ENCODE peak calls at places on chromosomes 1 and 21, in six cellular contexts. Q is stimulated activated CD4-positive, alpha-beta T cell treated with anti-CD3 and anti-CD28 coated beads, TNF-alpha, amount 100 ng/mL, for 24 hours; H is T follicular helper cell; D is astrocyte of the spinal cord; O is NCI-H2171 treated with DMSO at 0.1 percent for 48 hours; C is neuronal stem cell. E is an unnamed sample.

GRCh38 chr1:153342178-153342577 is 6.5 kb downstream of the PGLYRP4 start:
- DNase-seq in Q (no peak), H (no peak), D (no peak), O (no peak), C (no peak), E (no peak)

GRCh38 chr1:8423702-8424538 is 106.0 kb downstream of the SLC45A1 start:
- DNase-seq in Q (peak), H (peak), D (peak), O (peak), C (peak), E (peak)

GRCh38 chr1:12454406-12455391 is 163.3 kb downstream of the DHRS3 start:
- DNase-seq in Q (no peak), H (no peak), D (peak), O (peak), C (no peak), E (peak)

GRCh38 chr1:38547346-38547745 is 312.2 kb downstream of the RRAGC start:
- DNase-seq in Q (no peak), H (no peak), D (no peak), O (no peak), C (no peak), E (no peak)

GRCh38 chr1:100542264-100542663 is 4.3 kb downstream of the GPR88 start:
- DNase-seq in Q (no peak), H (no peak), D (no peak), O (peak), C (no peak), E (no peak)

GRCh38 chr1:206823725-206824124 is 41.7 kb upstream of the IL20 start:
- DNase-seq in Q (no peak), H (no peak), D (peak), O (no peak), C (no peak), E (peak)

GRCh38 chr1:2385606-2386280 is 5.6 kb downstream of the MORN1 start:
- DNase-seq in Q (no peak), H (no peak), D (no peak), O (no peak), C (no peak), E (peak)

GRCh38 chr1:43693371-43693770 is 14.0 kb upstream of the ST3GAL3 start:
- DNase-seq in Q (no peak), H (no peak), D (no peak), O (no peak), C (no peak), E (no peak)

GRCh38 chr21:37564341-37564923 is 197.9 kb downstream of the DYRK1A start:
- DNase-seq in Q (peak), H (peak), D (peak), O (peak), C (peak), E (peak)

GRCh38 chr1:98086796-98087195 is 166.0 kb upstream of the DPYD start:
- DNase-seq in Q (no peak), H (no peak), D (peak), O (no peak), C (peak), E (no peak)

GRCh38 chr1:214008791-214009612 is 21.2 kb downstream of the PROX1 start:
- DNase-seq in Q (no peak), H (no peak), D (no peak), O (peak), C (no peak), E (no peak)

GRCh38 chr1:160519542-160520435 is 3.3 kb downstream of the SLAMF6 start:
- DNase-seq in Q (peak), H (no peak), D (no peak), O (no peak), C (no peak), E (no peak)

GRCh38 chr1:160081261-160081936 is at the start of gene KCNJ9:
- DNase-seq in Q (no peak), H (no peak), D (no peak), O (peak), C (no peak), E (no peak)

GRCh38 chr1:223346311-223346710 is 17.7 kb downstream of the SUSD4 start:
- DNase-seq in Q (no peak), H (no peak), D (no peak), O (no peak), C (no peak), E (no peak)

GRCh38 chr1:175376194-175376593 is 183.6 kb upstream of the KIAA0040 start:
- DNase-seq in Q (no peak), H (no peak), D (peak), O (peak), C (no peak), E (no peak)

GRCh38 chr1:53483656-53484055 is 24.5 kb downstream of the DMRTB1 start:
- DNase-seq in Q (no peak), H (no peak), D (no peak), O (no peak), C (no peak), E (no peak)

GRCh38 chr1:38964140-38964548 is 22.5 kb upstream of the RHBDL2 start:
- DNase-seq in Q (no peak), H (no peak), D (no peak), O (no peak), C (no peak), E (no peak)

GRCh38 chr21:45266518-45267389 is 20.9 kb downstream of the POFUT2 start:
- DNase-seq in Q (peak), H (no peak), D (peak), O (no peak), C (no peak), E (peak)

GRCh38 chr1:170927955-170928850 is 7.1 kb upstream of the MROH9 start:
- DNase-seq in Q (no peak), H (no peak), D (no peak), O (no peak), C (no peak), E (no peak)

GRCh38 chr1:219109424-219110018 is 64.2 kb upstream of the LYPLAL1 start:
- DNase-seq in Q (no peak), H (no peak), D (no peak), O (no peak), C (no peak), E (no peak)

GRCh38 chr1:18942340-18942739 is 14.1 kb downstream of the IFFO2 start:
- DNase-seq in Q (no peak), H (no peak), D (no peak), O (no peak), C (no peak), E (no peak)

GRCh38 chr1:185769136-185769535 is 34.9 kb downstream of the HMCN1 start:
- DNase-seq in Q (no peak), H (no peak), D (no peak), O (no peak), C (no peak), E (no peak)

GRCh38 chr1:6116137-6116536 is 64.0 kb downstream of the CHD5 start:
- DNase-seq in Q (no peak), H (no peak), D (peak), O (no peak), C (no peak), E (no peak)

GRCh38 chr1:55702064-55702463 is 486.9 kb upstream of the USP24 start:
- DNase-seq in Q (no peak), H (no peak), D (no peak), O (peak), C (no peak), E (no peak)

GRCh38 chr1:226823643-226824042 is 46.8 kb upstream of the PSEN2 start:
- DNase-seq in Q (no peak), H (no peak), D (no peak), O (no peak), C (no peak), E (no peak)

GRCh38 chr1:96487961-96488360 is 233.6 kb upstream of the PTBP2 start:
- DNase-seq in Q (no peak), H (no peak), D (peak), O (no peak), C (no peak), E (peak)

GRCh38 chr1:178495158-178495557 is 1.6 kb downstream of the CLEC20A start:
- DNase-seq in Q (no peak), H (no peak), D (no peak), O (no peak), C (no peak), E (no peak)